ENCODE peak calls at places on chromosomes 3 and 15, in nine cellular contexts. W, Q, U, H, E, P, V, I and F are unnamed samples.

GRCh38 chr3:141302364-141303141 is 65.8 kb upstream of the ZBTB38 start:
- DNase-seq in W (no peak), Q (peak; percentile 57), U (no peak), H (no peak), E (peak; percentile 81), P (peak; percentile 26), V (peak; percentile 34), I (peak; percentile 71), F (no peak)

GRCh38 chr15:62254137-62254934 is 89.3 kb upstream of the C2CD4B start:
- DNase-seq in W (peak; percentile 31), Q (peak; percentile 71), U (peak; percentile 90), H (peak; percentile 88), E (peak; percentile 43), P (no peak), V (peak; percentile 58), I (peak; percentile 80), F (no peak)

GRCh38 chr3:60841355-60841754 is 409.9 kb downstream of the FHIT start:
- DNase-seq in W (no peak), Q (no peak), U (no peak), H (no peak), E (no peak), P (no peak), V (peak; percentile 11), I (peak; percentile 1), F (no peak)

GRCh38 chr3:152595975-152596832 is 238.7 kb upstream of the P2RY1 start:
- DNase-seq in W (no peak), Q (peak; percentile 81), U (peak; percentile 10), H (no peak), E (peak; percentile 18), P (peak; percentile 46), V (peak; percentile 95), I (peak; percentile 87), F (no peak)

GRCh38 chr3:189710620-189711388 is 79.6 kb downstream of the TP63 start:
- DNase-seq in W (no peak), Q (peak; percentile 34), U (no peak), H (no peak), E (peak; percentile 96), P (peak; percentile 97), V (peak; percentile 98), I (peak; percentile 97), F (no peak)

GRCh38 chr3:168933614-168934013 is 729.9 kb downstream of the MECOM start:
- DNase-seq in W (no peak), Q (no peak), U (no peak), H (no peak), E (peak; percentile 77), P (peak; percentile 12), V (peak; percentile 10), I (peak; percentile 14), F (no peak)

GRCh38 chr3:128408693-128409620 is 57.7 kb downstream of the DNAJB8 start:
- DNase-seq in W (no peak), Q (no peak), U (no peak), H (no peak), E (no peak), P (no peak), V (no peak), I (no peak), F (no peak)

GRCh38 chr3:143595456-143596077 is 252.7 kb downstream of the SLC9A9 start:
- DNase-seq in W (no peak), Q (no peak), U (no peak), H (no peak), E (no peak), P (no peak), V (no peak), I (no peak), F (no peak)

GRCh38 chr3:194686816-194687637 is 1.3 kb downstream of the FAM43A start:
- DNase-seq in W (peak; percentile 37), Q (peak; percentile 58), U (peak; percentile 25), H (peak; percentile 75), E (peak; percentile 40), P (no peak), V (peak; percentile 53), I (peak; percentile 58), F (no peak)

GRCh38 chr15:79918278-79918677 is 21.5 kb upstream of the MTHFS start:
- DNase-seq in W (no peak), Q (no peak), U (no peak), H (no peak), E (no peak), P (no peak), V (no peak), I (no peak), F (no peak)

GRCh38 chr3:140007946-140008692 is 73.1 kb downstream of the CLSTN2 start:
- DNase-seq in W (no peak), Q (no peak), U (no peak), H (no peak), E (no peak), P (no peak), V (no peak), I (no peak), F (no peak)

GRCh38 chr3:123469323-123469995 is 20.6 kb upstream of the ADCY5 start:
- DNase-seq in W (no peak), Q (no peak), U (no peak), H (no peak), E (no peak), P (no peak), V (no peak), I (no peak), F (peak; percentile 30)

GRCh38 chr15:61038910-61039309 is 190.2 kb downstream of the RORA start:
- DNase-seq in W (no peak), Q (peak; percentile 51), U (no peak), H (no peak), E (no peak), P (no peak), V (peak; percentile 28), I (peak; percentile 16), F (no peak)

GRCh38 chr15:86829251-86829650 is 749.6 kb downstream of the AGBL1 start:
- DNase-seq in W (no peak), Q (no peak), U (no peak), H (no peak), E (no peak), P (no peak), V (no peak), I (no peak), F (no peak)

GRCh38 chr3:13617097-13617738 is 68.3 kb downstream of the FBLN2 start:
- DNase-seq in W (no peak), Q (no peak), U (no peak), H (no peak), E (no peak), P (no peak), V (no peak), I (no peak), F (peak; percentile 10)

GRCh38 chr15:75167588-75168076 is 34.0 kb upstream of the C15orf39 start:
- DNase-seq in W (no peak), Q (no peak), U (no peak), H (no peak), E (peak; percentile 83), P (no peak), V (peak; percentile 89), I (peak; percentile 74), F (peak; percentile 63)

GRCh38 chr3:40915346-40915865 is 283.9 kb upstream of the CTNNB1 start:
- DNase-seq in W (no peak), Q (no peak), U (no peak), H (no peak), E (peak; percentile 54), P (no peak), V (no peak), I (no peak), F (no peak)

GRCh38 chr3:158573714-158574113 is 2.7 kb downstream of the MLF1 start:
- DNase-seq in W (no peak), Q (peak; percentile 62), U (no peak), H (no peak), E (no peak), P (no peak), V (peak; percentile 8), I (no peak), F (no peak)

GRCh38 chr3:46948830-46949671 is 27.5 kb downstream of the CCDC12 start:
- DNase-seq in W (no peak), Q (no peak), U (peak; percentile 38), H (peak; percentile 10), E (no peak), P (no peak), V (no peak), I (no peak), F (peak; percentile 85)

GRCh38 chr15:55827204-55827603 is 84.3 kb upstream of the PRTG start:
- DNase-seq in W (no peak), Q (no peak), U (no peak), H (no peak), E (peak; percentile 63), P (no peak), V (no peak), I (no peak), F (no peak)
- TF ChIP-seq CTCF in W (no peak), Q (no peak), U (no peak), H (no peak), E (no peak), P (no peak), V (no peak), I (no peak), F (no peak)

DNA sequence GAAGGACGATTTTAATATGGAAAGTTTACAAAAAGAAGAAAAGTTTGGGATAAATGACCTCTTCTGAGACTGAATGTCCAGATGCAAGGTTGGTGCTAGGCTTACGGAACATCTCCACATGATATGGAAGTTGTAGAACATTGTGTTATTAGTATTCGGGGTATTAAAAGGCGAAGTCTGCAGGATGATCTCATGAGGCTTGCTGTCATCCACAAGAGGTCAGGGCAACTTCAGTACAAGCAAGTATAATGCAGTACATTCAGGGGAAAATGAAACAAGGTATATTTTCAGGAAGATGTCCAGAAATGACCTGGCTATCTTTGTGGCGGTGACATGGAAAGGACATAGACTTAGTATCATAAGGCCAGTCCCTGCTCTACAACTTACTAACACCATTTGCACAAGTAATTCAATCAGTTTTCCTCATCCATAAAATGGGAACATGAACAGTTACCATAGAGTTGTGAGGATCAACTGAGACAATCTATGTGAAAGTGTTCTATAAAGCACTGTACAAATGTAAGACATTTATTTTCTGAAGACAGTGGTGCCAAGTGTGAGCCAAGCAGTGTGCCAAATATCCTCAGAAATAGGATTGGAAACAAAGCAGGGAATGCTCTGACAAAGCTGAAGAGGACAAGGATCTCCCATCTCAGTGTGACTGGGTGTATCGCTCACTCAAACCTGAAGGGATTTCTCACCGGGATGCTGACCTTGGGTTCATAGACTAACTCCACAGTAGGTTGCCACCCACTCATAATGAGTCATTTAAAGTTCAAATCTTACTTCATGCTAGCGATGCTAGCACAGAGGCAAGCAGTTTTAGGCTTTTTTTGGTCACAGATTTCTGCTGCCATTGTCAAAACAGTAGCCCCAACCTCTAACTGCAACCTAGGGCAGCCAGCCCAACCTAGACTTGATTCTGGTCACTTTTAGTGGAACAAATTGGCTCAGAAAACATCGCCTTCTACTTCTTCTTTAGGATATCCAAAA is 118.3 kb downstream of the TIGIT start:
- DNase-seq in W (no peak), Q (peak; percentile 58), U (no peak), H (no peak), E (peak; percentile 79), P (no peak), V (peak; percentile 90), I (peak; percentile 51), F (no peak)
- TF ChIP-seq CTCF in W (no peak), Q (no peak), U (no peak), H (no peak), E (no peak), P (no peak), V (peak; percentile 18), I (no peak), F (no peak)

GRCh38 chr15:92224843-92225242 is 168.8 kb upstream of the ST8SIA2 start:
- DNase-seq in W (no peak), Q (no peak), U (no peak), H (no peak), E (no peak), P (no peak), V (no peak), I (no peak), F (no peak)
- TF ChIP-seq CTCF in W (no peak), Q (no peak), U (no peak), H (no peak), E (no peak), P (no peak), V (no peak), I (no peak), F (no peak)

GRCh38 chr15:25501828-25502446 is 63.1 kb upstream of the UBE3A start:
- DNase-seq in W (no peak), Q (peak; percentile 55), U (peak; percentile 22), H (no peak), E (no peak), P (no peak), V (peak; percentile 51), I (peak; percentile 39), F (no peak)
- TF ChIP-seq CTCF in W (peak; percentile 11), Q (peak; percentile 41), U (peak; percentile 73), H (peak; percentile 46), E (peak; percentile 23), P (peak; percentile 25), V (peak; percentile 49), I (peak; percentile 36), F (peak; percentile 36)